ENCODE peak calls at places on chromosomes 11 and 22, in nine cellular contexts. One of them, this sample, is unnamed.

GRCh38 chr22:22959147-22959827 is 71.7 kb downstream of the IGLL5 start:
- DNase-seq in cardiac fibroblast: peak
- DNase-seq in astrocyte of the cerebellum: peak
- DNase-seq in upper lobe of right lung: no peak
- DNase-seq in neuronal stem cell: peak
- DNase-seq in right cardiac atrium: peak
- DNase-seq in ovary: peak
- DNase-seq in mesendoderm: peak
- DNase-seq in uterus: peak
- DNase-seq in this sample: peak

GRCh38 chr11:77073328-77074001 is 6.7 kb downstream of the CAPN5 start:
- DNase-seq in neuronal stem cell: no peak
- DNase-seq in astrocyte of the cerebellum: peak
- DNase-seq in cardiac fibroblast: peak
- DNase-seq in ovary: peak
- DNase-seq in upper lobe of right lung: peak
- DNase-seq in mesendoderm: no peak
- DNase-seq in right cardiac atrium: peak
- DNase-seq in uterus: peak
- DNase-seq in this sample: no peak

GRCh38 chr11:66607126-66607834 is 9.2 kb upstream of the RBM14 start:
- DNase-seq in uterus: peak
- DNase-seq in upper lobe of right lung: no peak
- DNase-seq in neuronal stem cell: no peak
- DNase-seq in cardiac fibroblast: peak
- DNase-seq in right cardiac atrium: peak
- DNase-seq in ovary: peak
- DNase-seq in astrocyte of the cerebellum: peak
- DNase-seq in mesendoderm: no peak
- DNase-seq in this sample: no peak

GRCh38 chr11:121416909-121417567 is 35.1 kb upstream of the SORL1 start:
- DNase-seq in neuronal stem cell: no peak
- DNase-seq in astrocyte of the cerebellum: peak
- DNase-seq in ovary: peak
- DNase-seq in right cardiac atrium: peak
- DNase-seq in upper lobe of right lung: peak
- DNase-seq in mesendoderm: no peak
- DNase-seq in cardiac fibroblast: peak
- DNase-seq in uterus: peak
- DNase-seq in this sample: peak

GRCh38 chr11:120254788-120255518 is 15.0 kb downstream of the POU2F3 start:
- DNase-seq in upper lobe of right lung: no peak
- DNase-seq in cardiac fibroblast: no peak
- DNase-seq in ovary: no peak
- DNase-seq in astrocyte of the cerebellum: no peak
- DNase-seq in mesendoderm: peak
- DNase-seq in neuronal stem cell: peak
- DNase-seq in right cardiac atrium: no peak
- DNase-seq in uterus: no peak
- DNase-seq in this sample: no peak

GRCh38 chr22:44698531-44699421 is 3.2 kb upstream of the PRR5 start:
- DNase-seq in cardiac fibroblast: peak
- DNase-seq in ovary: peak
- DNase-seq in neuronal stem cell: peak
- DNase-seq in upper lobe of right lung: no peak
- DNase-seq in mesendoderm: peak
- DNase-seq in astrocyte of the cerebellum: peak
- DNase-seq in uterus: peak
- DNase-seq in right cardiac atrium: peak
- DNase-seq in this sample: no peak

GRCh38 chr11:71129624-71130023 is 122.8 kb downstream of the SHANK2 start:
- DNase-seq in upper lobe of right lung: no peak
- DNase-seq in ovary: no peak
- DNase-seq in right cardiac atrium: no peak
- DNase-seq in mesendoderm: no peak
- DNase-seq in neuronal stem cell: no peak
- DNase-seq in uterus: no peak
- DNase-seq in astrocyte of the cerebellum: no peak
- DNase-seq in cardiac fibroblast: no peak
- DNase-seq in this sample: no peak

GRCh38 chr11:26297179-26297970 is 34.6 kb upstream of the ANO3 start:
- DNase-seq in ovary: no peak
- DNase-seq in cardiac fibroblast: peak
- DNase-seq in astrocyte of the cerebellum: peak
- DNase-seq in upper lobe of right lung: no peak
- DNase-seq in mesendoderm: peak
- DNase-seq in neuronal stem cell: peak
- DNase-seq in uterus: no peak
- DNase-seq in right cardiac atrium: no peak
- DNase-seq in this sample: no peak

GRCh38 chr11:118912742-118913410 is 12.8 kb downstream of the BCL9L start:
- DNase-seq in uterus: peak
- DNase-seq in right cardiac atrium: no peak
- DNase-seq in cardiac fibroblast: peak
- DNase-seq in ovary: peak
- DNase-seq in neuronal stem cell: no peak
- DNase-seq in upper lobe of right lung: no peak
- DNase-seq in mesendoderm: peak
- DNase-seq in astrocyte of the cerebellum: no peak
- DNase-seq in this sample: peak
- H3K4me3 ChIP-seq in uterus: peak
- H3K4me3 ChIP-seq in right cardiac atrium: no peak
- H3K4me3 ChIP-seq in cardiac fibroblast: no peak
- H3K4me3 ChIP-seq in ovary: no peak
- H3K4me3 ChIP-seq in neuronal stem cell: no peak
- H3K4me3 ChIP-seq in upper lobe of right lung: peak
- H3K4me3 ChIP-seq in mesendoderm: no peak
- H3K4me3 ChIP-seq in astrocyte of the cerebellum: no peak
- H3K4me3 ChIP-seq in this sample: peak

GRCh38 chr22:28821452-28821851 is 21.1 kb upstream of the XBP1 start:
- DNase-seq in astrocyte of the cerebellum: no peak
- DNase-seq in cardiac fibroblast: no peak
- DNase-seq in uterus: no peak
- DNase-seq in right cardiac atrium: no peak
- DNase-seq in ovary: no peak
- DNase-seq in neuronal stem cell: no peak
- DNase-seq in mesendoderm: no peak
- DNase-seq in upper lobe of right lung: no peak
- DNase-seq in this sample: no peak

GRCh38 chr22:28820885-28821284 is 20.5 kb upstream of the XBP1 start:
- DNase-seq in upper lobe of right lung: no peak
- DNase-seq in right cardiac atrium: no peak
- DNase-seq in ovary: no peak
- DNase-seq in mesendoderm: no peak
- DNase-seq in uterus: no peak
- DNase-seq in astrocyte of the cerebellum: no peak
- DNase-seq in neuronal stem cell: no peak
- DNase-seq in cardiac fibroblast: no peak
- DNase-seq in this sample: no peak

GRCh38 chr22:28819253-28820096 is 19.1 kb upstream of the XBP1 start:
- DNase-seq in right cardiac atrium: no peak
- DNase-seq in astrocyte of the cerebellum: no peak
- DNase-seq in cardiac fibroblast: no peak
- DNase-seq in ovary: no peak
- DNase-seq in neuronal stem cell: no peak
- DNase-seq in uterus: no peak
- DNase-seq in upper lobe of right lung: no peak
- DNase-seq in mesendoderm: no peak
- DNase-seq in this sample: no peak

GRCh38 chr22:28826921-28827320 is 26.6 kb upstream of the XBP1 start:
- DNase-seq in cardiac fibroblast: no peak
- DNase-seq in right cardiac atrium: no peak
- DNase-seq in neuronal stem cell: no peak
- DNase-seq in uterus: no peak
- DNase-seq in astrocyte of the cerebellum: no peak
- DNase-seq in upper lobe of right lung: no peak
- DNase-seq in ovary: no peak
- DNase-seq in mesendoderm: no peak
- DNase-seq in this sample: no peak

GRCh38 chr22:28822930-28823481 is 22.6 kb upstream of the XBP1 start:
- DNase-seq in neuronal stem cell: peak
- DNase-seq in uterus: no peak
- DNase-seq in ovary: no peak
- DNase-seq in astrocyte of the cerebellum: no peak
- DNase-seq in upper lobe of right lung: no peak
- DNase-seq in cardiac fibroblast: no peak
- DNase-seq in mesendoderm: no peak
- DNase-seq in right cardiac atrium: no peak
- DNase-seq in this sample: no peak
- H3K4me3 ChIP-seq in neuronal stem cell: no peak
- H3K4me3 ChIP-seq in uterus: no peak
- H3K4me3 ChIP-seq in ovary: no peak
- H3K4me3 ChIP-seq in astrocyte of the cerebellum: no peak
- H3K4me3 ChIP-seq in upper lobe of right lung: no peak
- H3K4me3 ChIP-seq in cardiac fibroblast: no peak
- H3K4me3 ChIP-seq in mesendoderm: no peak
- H3K4me3 ChIP-seq in right cardiac atrium: no peak
- H3K4me3 ChIP-seq in this sample: no peak

GRCh38 chr11:122977455-122978302 is 4.0 kb downstream of the BSX start:
- DNase-seq in upper lobe of right lung: no peak
- DNase-seq in mesendoderm: peak
- DNase-seq in right cardiac atrium: no peak
- DNase-seq in astrocyte of the cerebellum: no peak
- DNase-seq in neuronal stem cell: peak
- DNase-seq in ovary: no peak
- DNase-seq in cardiac fibroblast: no peak
- DNase-seq in uterus: no peak
- DNase-seq in this sample: no peak
- H3K4me3 ChIP-seq in upper lobe of right lung: no peak
- H3K4me3 ChIP-seq in mesendoderm: no peak
- H3K4me3 ChIP-seq in right cardiac atrium: peak
- H3K4me3 ChIP-seq in astrocyte of the cerebellum: no peak
- H3K4me3 ChIP-seq in neuronal stem cell: peak
- H3K4me3 ChIP-seq in ovary: no peak
- H3K4me3 ChIP-seq in cardiac fibroblast: no peak
- H3K4me3 ChIP-seq in uterus: no peak
- H3K4me3 ChIP-seq in this sample: peak

GRCh38 chr22:23970816-23971482 is 3.3 kb downstream of the DDT start:
- DNase-seq in neuronal stem cell: no peak
- DNase-seq in mesendoderm: no peak
- DNase-seq in right cardiac atrium: no peak
- DNase-seq in uterus: no peak
- DNase-seq in cardiac fibroblast: no peak
- DNase-seq in upper lobe of right lung: peak
- DNase-seq in ovary: no peak
- DNase-seq in astrocyte of the cerebellum: no peak
- DNase-seq in this sample: no peak

GRCh38 chr22:23970201-23970641 is 3.5 kb downstream of the DDTL start:
- DNase-seq in mesendoderm: no peak
- DNase-seq in right cardiac atrium: no peak
- DNase-seq in astrocyte of the cerebellum: no peak
- DNase-seq in ovary: no peak
- DNase-seq in neuronal stem cell: no peak
- DNase-seq in cardiac fibroblast: no peak
- DNase-seq in upper lobe of right lung: no peak
- DNase-seq in uterus: no peak
- DNase-seq in this sample: no peak

GRCh38 chr22:23969071-23969470 is 2.4 kb downstream of the DDTL start:
- DNase-seq in astrocyte of the cerebellum: no peak
- DNase-seq in ovary: no peak
- DNase-seq in right cardiac atrium: no peak
- DNase-seq in upper lobe of right lung: peak
- DNase-seq in cardiac fibroblast: no peak
- DNase-seq in neuronal stem cell: no peak
- DNase-seq in mesendoderm: no peak
- DNase-seq in uterus: no peak
- DNase-seq in this sample: no peak
- H3K4me3 ChIP-seq in astrocyte of the cerebellum: no peak
- H3K4me3 ChIP-seq in ovary: no peak
- H3K4me3 ChIP-seq in right cardiac atrium: no peak
- H3K4me3 ChIP-seq in upper lobe of right lung: no peak
- H3K4me3 ChIP-seq in cardiac fibroblast: no peak
- H3K4me3 ChIP-seq in neuronal stem cell: no peak
- H3K4me3 ChIP-seq in mesendoderm: no peak
- H3K4me3 ChIP-seq in uterus: no peak
- H3K4me3 ChIP-seq in this sample: no peak

GRCh38 chr11:36550385-36551115 is 17.3 kb upstream of the RAG1 start:
- DNase-seq in neuronal stem cell: no peak
- DNase-seq in cardiac fibroblast: no peak
- DNase-seq in astrocyte of the cerebellum: no peak
- DNase-seq in right cardiac atrium: no peak
- DNase-seq in uterus: no peak
- DNase-seq in upper lobe of right lung: no peak
- DNase-seq in ovary: no peak
- DNase-seq in mesendoderm: no peak
- DNase-seq in this sample: no peak
- H3K4me3 ChIP-seq in neuronal stem cell: no peak
- H3K4me3 ChIP-seq in cardiac fibroblast: no peak
- H3K4me3 ChIP-seq in astrocyte of the cerebellum: no peak
- H3K4me3 ChIP-seq in right cardiac atrium: no peak
- H3K4me3 ChIP-seq in uterus: no peak
- H3K4me3 ChIP-seq in upper lobe of right lung: no peak
- H3K4me3 ChIP-seq in ovary: no peak
- H3K4me3 ChIP-seq in mesendoderm: no peak
- H3K4me3 ChIP-seq in this sample: no peak

This sample was measured in CD8-positive, alpha-beta T cell.